ENCODE peak calls at places on chromosome 7, in nine cellular contexts. T is fibroblast of the aortic adventitia; C is stimulated activated CD4-positive, alpha-beta T cell treated with anti-CD3 and anti-CD28 coated beads, Interleukin-1b, Interleukin-23, amount 100 ng/mL, for 4 hours; U is stimulated activated naive CD4-positive, alpha-beta T cell; A is kidney glomerular epithelial cell; H is CD4-positive, CD25-positive, alpha-beta regulatory T cell; K is stimulated activated CD8-positive, alpha-beta memory T cell treated with anti-CD3 and anti-CD28 coated beads, Interleukin-7, amount 100 ng/mL, for 1 hour; Q is NCI-H1105 treated with DMSO at 0.1 percent for 48 hours; B is neural crest cell. V is an unnamed sample.

GRCh38 chr7:99210265-99210970 is 2.5 kb upstream of the KPNA7 start:
- DNase-seq in A (no peak), U (no peak), T (peak; percentile 20), H (no peak), B (no peak), K (no peak), C (no peak), Q (no peak), V (no peak)

GRCh38 chr7:43077285-43077684 is 35.2 kb upstream of the HECW1 start:
- DNase-seq in U (no peak), A (no peak), T (no peak), B (no peak), C (no peak), Q (no peak), H (no peak), K (no peak), V (no peak)

GRCh38 chr7:158812684-158813083 is 16.6 kb downstream of the ESYT2 start:
- DNase-seq in B (no peak), Q (no peak), K (peak; percentile 48), T (no peak), C (peak; percentile 34), H (peak; percentile 92), A (no peak), U (peak; percentile 95), V (no peak)

GRCh38 chr7:101519324-101520017 is 109.6 kb downstream of the MYL10 start:
- DNase-seq in T (peak; percentile 39), K (no peak), Q (no peak), B (no peak), C (no peak), U (no peak), A (no peak), H (no peak), V (peak; percentile 13)

GRCh38 chr7:88337556-88337955 is 30.9 kb upstream of the STEAP4 start:
- DNase-seq in Q (no peak), B (no peak), H (no peak), T (peak; percentile 47), C (no peak), K (no peak), U (no peak), A (peak; percentile 20), V (no peak)

GRCh38 chr7:99314504-99314903 is 11.2 kb upstream of the ARPC1A start:
- DNase-seq in U (no peak), Q (no peak), C (no peak), K (no peak), H (no peak), A (no peak), T (no peak), B (no peak), V (peak; percentile 65)

GRCh38 chr7:74360008-74360407 is 70.8 kb downstream of the CLIP2 start:
- DNase-seq in B (no peak), A (no peak), C (no peak), T (no peak), K (no peak), Q (no peak), U (no peak), H (no peak), V (no peak)

GRCh38 chr7:1964913-1965578 is 267.7 kb downstream of the MAD1L1 start:
- DNase-seq in T (no peak), Q (no peak), C (no peak), B (no peak), A (no peak), K (no peak), H (no peak), U (no peak), V (no peak)

GRCh38 chr7:134448359-134449229 is 10.3 kb downstream of the AKR1B1 start:
- DNase-seq in B (no peak), K (no peak), A (no peak), H (no peak), C (no peak), T (peak; percentile 94), U (no peak), Q (no peak), V (no peak)